ENCODE peak calls at places on chromosomes 3 and 15, in six cellular contexts. One of them, this sample, is unnamed.

GRCh38 chr3:186949281-186949982 is 19.1 kb downstream of the ST6GAL1 start:
- DNase-seq in NCI-H82: no peak
- DNase-seq in progenitor cell of endocrine pancreas: no peak
- DNase-seq in NB4: no peak
- DNase-seq in H9: no peak
- DNase-seq in GM12891: no peak
- DNase-seq in this sample: peak

GRCh38 chr3:134326760-134327593 is 47.3 kb downstream of the AMOTL2 start:
- DNase-seq in NCI-H82: no peak
- DNase-seq in progenitor cell of endocrine pancreas: no peak
- DNase-seq in NB4: peak
- DNase-seq in H9: peak
- DNase-seq in GM12891: no peak
- DNase-seq in this sample: peak

GRCh38 chr15:28783873-28784272 is 64.6 kb downstream of the GOLGA6L7 start:
- DNase-seq in NCI-H82: no peak
- DNase-seq in progenitor cell of endocrine pancreas: no peak
- DNase-seq in NB4: no peak
- DNase-seq in H9: no peak
- DNase-seq in GM12891: no peak
- DNase-seq in this sample: no peak

GRCh38 chr3:136194409-136195257 is 1.5 kb downstream of the MSL2 start:
- DNase-seq in NCI-H82: peak
- DNase-seq in progenitor cell of endocrine pancreas: no peak
- DNase-seq in NB4: peak
- DNase-seq in H9: peak
- DNase-seq in GM12891: no peak
- DNase-seq in this sample: peak

GRCh38 chr15:52527898-52528464 is 699 bp downstream of the MYO5A start:
- DNase-seq in NCI-H82: peak
- DNase-seq in progenitor cell of endocrine pancreas: no peak
- DNase-seq in NB4: no peak
- DNase-seq in H9: no peak
- DNase-seq in GM12891: peak
- DNase-seq in this sample: peak

GRCh38 chr3:190566043-190566933 is 52.4 kb downstream of the IL1RAP start:
- DNase-seq in NCI-H82: peak
- DNase-seq in progenitor cell of endocrine pancreas: no peak
- DNase-seq in NB4: peak
- DNase-seq in H9: no peak
- DNase-seq in GM12891: no peak
- DNase-seq in this sample: peak

GRCh38 chr15:55358471-55358870 is 39.4 kb downstream of the PIGB start:
- DNase-seq in NCI-H82: no peak
- DNase-seq in progenitor cell of endocrine pancreas: no peak
- DNase-seq in NB4: no peak
- DNase-seq in H9: no peak
- DNase-seq in GM12891: no peak
- DNase-seq in this sample: peak

GRCh38 chr15:48090666-48091065 is 30.1 kb upstream of the SLC24A5 start:
- DNase-seq in NCI-H82: peak
- DNase-seq in progenitor cell of endocrine pancreas: no peak
- DNase-seq in NB4: no peak
- DNase-seq in H9: no peak
- DNase-seq in GM12891: no peak
- DNase-seq in this sample: no peak

GRCh38 chr3:165196577-165197561 is 685 bp upstream of the SLITRK3 start:
- DNase-seq in NCI-H82: peak
- DNase-seq in progenitor cell of endocrine pancreas: no peak
- DNase-seq in NB4: no peak
- DNase-seq in H9: peak
- DNase-seq in GM12891: no peak
- DNase-seq in this sample: peak

GRCh38 chr3:193207290-193207689 is 33.7 kb upstream of the PLAAT1 start:
- DNase-seq in NCI-H82: peak
- DNase-seq in progenitor cell of endocrine pancreas: no peak
- DNase-seq in NB4: no peak
- DNase-seq in H9: no peak
- DNase-seq in GM12891: no peak
- DNase-seq in this sample: no peak

GRCh38 chr3:58287354-58287753 is 18.7 kb upstream of the RPP14 start:
- DNase-seq in NCI-H82: no peak
- DNase-seq in progenitor cell of endocrine pancreas: no peak
- DNase-seq in NB4: no peak
- DNase-seq in H9: no peak
- DNase-seq in GM12891: no peak
- DNase-seq in this sample: peak

GRCh38 chr3:138513073-138513843 is 78.8 kb downstream of the ESYT3 start:
- DNase-seq in NCI-H82: peak
- DNase-seq in progenitor cell of endocrine pancreas: no peak
- DNase-seq in NB4: no peak
- DNase-seq in H9: no peak
- DNase-seq in GM12891: peak
- DNase-seq in this sample: peak